ENCODE peak calls at places on chromosome 19, in six cellular contexts. One of them, this sample, is unnamed.

GRCh38 chr19:58569943-58570670 is 3.0 kb downstream of the MZF1 start:
- DNase-seq in GM23338: no peak
- DNase-seq in activated CD8-positive, alpha-beta memory T cell treated with anti-CD3 and anti-CD28 coated beads for 4 hours: no peak
- DNase-seq in NB4: peak; percentile 79
- DNase-seq in activated CD4-positive, alpha-beta T cell treated with anti-CD3 and anti-CD28 coated beads for 36 hours: peak; percentile 4
- DNase-seq in Panc1: no peak
- DNase-seq in this sample: no peak

GRCh38 chr19:17197666-17198065 is 17.5 kb upstream of the USE1 start:
- DNase-seq in GM23338: no peak
- DNase-seq in activated CD8-positive, alpha-beta memory T cell treated with anti-CD3 and anti-CD28 coated beads for 4 hours: no peak
- DNase-seq in NB4: no peak
- DNase-seq in activated CD4-positive, alpha-beta T cell treated with anti-CD3 and anti-CD28 coated beads for 36 hours: no peak
- DNase-seq in Panc1: no peak
- DNase-seq in this sample: no peak

GRCh38 chr19:932647-933552 is 7.1 kb downstream of the ARID3A start:
- DNase-seq in GM23338: peak; percentile 74
- DNase-seq in activated CD8-positive, alpha-beta memory T cell treated with anti-CD3 and anti-CD28 coated beads for 4 hours: no peak
- DNase-seq in NB4: peak; percentile 85
- DNase-seq in activated CD4-positive, alpha-beta T cell treated with anti-CD3 and anti-CD28 coated beads for 36 hours: peak; percentile 52
- DNase-seq in Panc1: no peak
- DNase-seq in this sample: no peak

GRCh38 chr19:6773323-6773931 is 919 bp downstream of the VAV1 start:
- DNase-seq in GM23338: peak; percentile 46
- DNase-seq in activated CD8-positive, alpha-beta memory T cell treated with anti-CD3 and anti-CD28 coated beads for 4 hours: no peak
- DNase-seq in NB4: peak; percentile 79
- DNase-seq in activated CD4-positive, alpha-beta T cell treated with anti-CD3 and anti-CD28 coated beads for 36 hours: peak; percentile 84
- DNase-seq in Panc1: no peak
- DNase-seq in this sample: peak; percentile 11

GRCh38 chr19:34990578-34991192 is 9.4 kb upstream of the GRAMD1A start:
- DNase-seq in GM23338: no peak
- DNase-seq in activated CD8-positive, alpha-beta memory T cell treated with anti-CD3 and anti-CD28 coated beads for 4 hours: no peak
- DNase-seq in NB4: no peak
- DNase-seq in activated CD4-positive, alpha-beta T cell treated with anti-CD3 and anti-CD28 coated beads for 36 hours: peak; percentile 80
- DNase-seq in Panc1: no peak
- DNase-seq in this sample: no peak

GRCh38 chr19:10269333-10270179 is 1.4 kb upstream of the ICAM1 start:
- DNase-seq in GM23338: peak; percentile 89
- DNase-seq in activated CD8-positive, alpha-beta memory T cell treated with anti-CD3 and anti-CD28 coated beads for 4 hours: peak; percentile 79
- DNase-seq in NB4: peak; percentile 99
- DNase-seq in activated CD4-positive, alpha-beta T cell treated with anti-CD3 and anti-CD28 coated beads for 36 hours: peak; percentile 94
- DNase-seq in Panc1: peak; percentile 33
- DNase-seq in this sample: peak; percentile 73

GRCh38 chr19:48963371-48964204 is 1.5 kb upstream of the FTL start:
- DNase-seq in GM23338: peak; percentile 89
- DNase-seq in activated CD8-positive, alpha-beta memory T cell treated with anti-CD3 and anti-CD28 coated beads for 4 hours: no peak
- DNase-seq in NB4: peak; percentile 84
- DNase-seq in activated CD4-positive, alpha-beta T cell treated with anti-CD3 and anti-CD28 coated beads for 36 hours: peak; percentile 87
- DNase-seq in Panc1: no peak
- DNase-seq in this sample: peak; percentile 34

GRCh38 chr19:39148939-39149529 is 23.4 kb downstream of the PAK4 start:
- DNase-seq in GM23338: no peak
- DNase-seq in activated CD8-positive, alpha-beta memory T cell treated with anti-CD3 and anti-CD28 coated beads for 4 hours: no peak
- DNase-seq in NB4: no peak
- DNase-seq in activated CD4-positive, alpha-beta T cell treated with anti-CD3 and anti-CD28 coated beads for 36 hours: no peak
- DNase-seq in Panc1: no peak
- DNase-seq in this sample: no peak

GRCh38 chr19:18434411-18435184 is 3.3 kb downstream of the ISYNA1 start:
- DNase-seq in GM23338: peak; percentile 32
- DNase-seq in activated CD8-positive, alpha-beta memory T cell treated with anti-CD3 and anti-CD28 coated beads for 4 hours: no peak
- DNase-seq in NB4: no peak
- DNase-seq in activated CD4-positive, alpha-beta T cell treated with anti-CD3 and anti-CD28 coated beads for 36 hours: no peak
- DNase-seq in Panc1: no peak
- DNase-seq in this sample: no peak

GRCh38 chr19:58044886-58045285 is 11.1 kb downstream of the ZSCAN1 start:
- DNase-seq in GM23338: no peak
- DNase-seq in activated CD8-positive, alpha-beta memory T cell treated with anti-CD3 and anti-CD28 coated beads for 4 hours: no peak
- DNase-seq in NB4: no peak
- DNase-seq in activated CD4-positive, alpha-beta T cell treated with anti-CD3 and anti-CD28 coated beads for 36 hours: no peak
- DNase-seq in Panc1: no peak
- DNase-seq in this sample: no peak

GRCh38 chr19:5929646-5930045 is 15.6 kb downstream of the CAPS start:
- DNase-seq in GM23338: no peak
- DNase-seq in activated CD8-positive, alpha-beta memory T cell treated with anti-CD3 and anti-CD28 coated beads for 4 hours: no peak
- DNase-seq in NB4: no peak
- DNase-seq in activated CD4-positive, alpha-beta T cell treated with anti-CD3 and anti-CD28 coated beads for 36 hours: no peak
- DNase-seq in Panc1: no peak
- DNase-seq in this sample: no peak

GRCh38 chr19:41543582-41543981 is 32.4 kb upstream of the CEACAM21 start:
- DNase-seq in GM23338: no peak
- DNase-seq in activated CD8-positive, alpha-beta memory T cell treated with anti-CD3 and anti-CD28 coated beads for 4 hours: no peak
- DNase-seq in NB4: no peak
- DNase-seq in activated CD4-positive, alpha-beta T cell treated with anti-CD3 and anti-CD28 coated beads for 36 hours: no peak
- DNase-seq in Panc1: no peak
- DNase-seq in this sample: no peak

GRCh38 chr19:17933414-17934129 is 757 bp downstream of the CCDC124 start:
- DNase-seq in GM23338: peak; percentile 18
- DNase-seq in activated CD8-positive, alpha-beta memory T cell treated with anti-CD3 and anti-CD28 coated beads for 4 hours: no peak
- DNase-seq in NB4: no peak
- DNase-seq in activated CD4-positive, alpha-beta T cell treated with anti-CD3 and anti-CD28 coated beads for 36 hours: no peak
- DNase-seq in Panc1: no peak
- DNase-seq in this sample: no peak

GRCh38 chr19:16773259-16773658 is 53.6 kb downstream of the NWD1 start:
- DNase-seq in GM23338: no peak
- DNase-seq in activated CD8-positive, alpha-beta memory T cell treated with anti-CD3 and anti-CD28 coated beads for 4 hours: no peak
- DNase-seq in NB4: no peak
- DNase-seq in activated CD4-positive, alpha-beta T cell treated with anti-CD3 and anti-CD28 coated beads for 36 hours: no peak
- DNase-seq in Panc1: no peak
- DNase-seq in this sample: no peak

GRCh38 chr19:29841209-29841558 is 29.4 kb downstream of the CCNE1 start:
- DNase-seq in GM23338: no peak
- DNase-seq in activated CD8-positive, alpha-beta memory T cell treated with anti-CD3 and anti-CD28 coated beads for 4 hours: no peak
- DNase-seq in NB4: no peak
- DNase-seq in activated CD4-positive, alpha-beta T cell treated with anti-CD3 and anti-CD28 coated beads for 36 hours: no peak
- DNase-seq in Panc1: no peak
- DNase-seq in this sample: no peak

GRCh38 chr19:40322271-40322610 is 26.0 kb downstream of the C19orf47 start:
- DNase-seq in GM23338: no peak
- DNase-seq in activated CD8-positive, alpha-beta memory T cell treated with anti-CD3 and anti-CD28 coated beads for 4 hours: no peak
- DNase-seq in NB4: no peak
- DNase-seq in activated CD4-positive, alpha-beta T cell treated with anti-CD3 and anti-CD28 coated beads for 36 hours: no peak
- DNase-seq in Panc1: no peak
- DNase-seq in this sample: no peak

GRCh38 chr19:19292607-19293006 is 19.5 kb upstream of the TM6SF2 start:
- DNase-seq in GM23338: no peak
- DNase-seq in activated CD8-positive, alpha-beta memory T cell treated with anti-CD3 and anti-CD28 coated beads for 4 hours: no peak
- DNase-seq in NB4: no peak
- DNase-seq in activated CD4-positive, alpha-beta T cell treated with anti-CD3 and anti-CD28 coated beads for 36 hours: no peak
- DNase-seq in Panc1: no peak
- DNase-seq in this sample: no peak

GRCh38 chr19:9986787-9987281 is 23.5 kb downstream of the COL5A3 start:
- DNase-seq in GM23338: peak; percentile 50
- DNase-seq in activated CD8-positive, alpha-beta memory T cell treated with anti-CD3 and anti-CD28 coated beads for 4 hours: no peak
- DNase-seq in NB4: no peak
- DNase-seq in activated CD4-positive, alpha-beta T cell treated with anti-CD3 and anti-CD28 coated beads for 36 hours: no peak
- DNase-seq in Panc1: no peak
- DNase-seq in this sample: no peak

GRCh38 chr19:6161271-6161850 is 25.9 kb downstream of the ACSBG2 start:
- DNase-seq in GM23338: peak; percentile 86
- DNase-seq in activated CD8-positive, alpha-beta memory T cell treated with anti-CD3 and anti-CD28 coated beads for 4 hours: no peak
- DNase-seq in NB4: peak; percentile 66
- DNase-seq in activated CD4-positive, alpha-beta T cell treated with anti-CD3 and anti-CD28 coated beads for 36 hours: peak; percentile 71
- DNase-seq in Panc1: no peak
- DNase-seq in this sample: peak; percentile 1

GRCh38 chr19:11464333-11465265 is 16.2 kb downstream of the ELAVL3 start:
- DNase-seq in GM23338: no peak
- DNase-seq in activated CD8-positive, alpha-beta memory T cell treated with anti-CD3 and anti-CD28 coated beads for 4 hours: no peak
- DNase-seq in NB4: no peak
- DNase-seq in activated CD4-positive, alpha-beta T cell treated with anti-CD3 and anti-CD28 coated beads for 36 hours: no peak
- DNase-seq in Panc1: no peak
- DNase-seq in this sample: no peak

GRCh38 chr19:15374796-15375440 is 4.7 kb downstream of the AKAP8 start:
- DNase-seq in GM23338: no peak
- DNase-seq in activated CD8-positive, alpha-beta memory T cell treated with anti-CD3 and anti-CD28 coated beads for 4 hours: no peak
- DNase-seq in NB4: no peak
- DNase-seq in activated CD4-positive, alpha-beta T cell treated with anti-CD3 and anti-CD28 coated beads for 36 hours: no peak
- DNase-seq in Panc1: no peak
- DNase-seq in this sample: no peak

GRCh38 chr19:37778613-37779138 is 710 bp downstream of the ZNF573 start:
- DNase-seq in GM23338: peak; percentile 30
- DNase-seq in activated CD8-positive, alpha-beta memory T cell treated with anti-CD3 and anti-CD28 coated beads for 4 hours: no peak
- DNase-seq in NB4: peak; percentile 56
- DNase-seq in activated CD4-positive, alpha-beta T cell treated with anti-CD3 and anti-CD28 coated beads for 36 hours: no peak
- DNase-seq in Panc1: peak; percentile 12
- DNase-seq in this sample: no peak

GRCh38 chr19:30053558-30053957 is 111.5 kb downstream of the URI1 start:
- DNase-seq in GM23338: no peak
- DNase-seq in activated CD8-positive, alpha-beta memory T cell treated with anti-CD3 and anti-CD28 coated beads for 4 hours: no peak
- DNase-seq in NB4: no peak
- DNase-seq in activated CD4-positive, alpha-beta T cell treated with anti-CD3 and anti-CD28 coated beads for 36 hours: no peak
- DNase-seq in Panc1: no peak
- DNase-seq in this sample: no peak

GRCh38 chr19:13984875-13985741 is 21.0 kb downstream of the RFX1 start:
- DNase-seq in GM23338: no peak
- DNase-seq in activated CD8-positive, alpha-beta memory T cell treated with anti-CD3 and anti-CD28 coated beads for 4 hours: no peak
- DNase-seq in NB4: no peak
- DNase-seq in activated CD4-positive, alpha-beta T cell treated with anti-CD3 and anti-CD28 coated beads for 36 hours: peak; percentile 41
- DNase-seq in Panc1: no peak
- DNase-seq in this sample: no peak

GRCh38 chr19:21848706-21849105 is 12.7 kb upstream of the ZNF43 start:
- DNase-seq in GM23338: no peak
- DNase-seq in activated CD8-positive, alpha-beta memory T cell treated with anti-CD3 and anti-CD28 coated beads for 4 hours: no peak
- DNase-seq in NB4: no peak
- DNase-seq in activated CD4-positive, alpha-beta T cell treated with anti-CD3 and anti-CD28 coated beads for 36 hours: peak; percentile 32
- DNase-seq in Panc1: peak; percentile 64
- DNase-seq in this sample: no peak

GRCh38 chr19:30376826-30377425 is 4.7 kb downstream of the ZNF536 start:
- DNase-seq in GM23338: no peak
- DNase-seq in activated CD8-positive, alpha-beta memory T cell treated with anti-CD3 and anti-CD28 coated beads for 4 hours: no peak
- DNase-seq in NB4: no peak
- DNase-seq in activated CD4-positive, alpha-beta T cell treated with anti-CD3 and anti-CD28 coated beads for 36 hours: no peak
- DNase-seq in Panc1: no peak
- DNase-seq in this sample: no peak

GRCh38 chr19:7196721-7197168 is 97.5 kb downstream of the INSR start:
- DNase-seq in GM23338: no peak
- DNase-seq in activated CD8-positive, alpha-beta memory T cell treated with anti-CD3 and anti-CD28 coated beads for 4 hours: no peak
- DNase-seq in NB4: no peak
- DNase-seq in activated CD4-positive, alpha-beta T cell treated with anti-CD3 and anti-CD28 coated beads for 36 hours: no peak
- DNase-seq in Panc1: no peak
- DNase-seq in this sample: no peak

GRCh38 chr19:3670796-3671679 is 29.2 kb downstream of the PIP5K1C start:
- DNase-seq in GM23338: no peak
- DNase-seq in activated CD8-positive, alpha-beta memory T cell treated with anti-CD3 and anti-CD28 coated beads for 4 hours: peak; percentile 28
- DNase-seq in NB4: no peak
- DNase-seq in activated CD4-positive, alpha-beta T cell treated with anti-CD3 and anti-CD28 coated beads for 36 hours: peak; percentile 71
- DNase-seq in Panc1: no peak
- DNase-seq in this sample: no peak

GRCh38 chr19:15595069-15595468 is 19.9 kb upstream of the CYP4F8 start:
- DNase-seq in GM23338: no peak
- DNase-seq in activated CD8-positive, alpha-beta memory T cell treated with anti-CD3 and anti-CD28 coated beads for 4 hours: no peak
- DNase-seq in NB4: peak; percentile 60
- DNase-seq in activated CD4-positive, alpha-beta T cell treated with anti-CD3 and anti-CD28 coated beads for 36 hours: no peak
- DNase-seq in Panc1: no peak
- DNase-seq in this sample: no peak

GRCh38 chr19:16326401-16327130 is 1.9 kb downstream of the KLF2 start:
- DNase-seq in GM23338: peak; percentile 69
- DNase-seq in activated CD8-positive, alpha-beta memory T cell treated with anti-CD3 and anti-CD28 coated beads for 4 hours: no peak
- DNase-seq in NB4: no peak
- DNase-seq in activated CD4-positive, alpha-beta T cell treated with anti-CD3 and anti-CD28 coated beads for 36 hours: peak; percentile 41
- DNase-seq in Panc1: no peak
- DNase-seq in this sample: no peak

GRCh38 chr19:41225238-41226052 is 6.4 kb downstream of the AXL start:
- DNase-seq in GM23338: peak; percentile 80
- DNase-seq in activated CD8-positive, alpha-beta memory T cell treated with anti-CD3 and anti-CD28 coated beads for 4 hours: peak; percentile 12
- DNase-seq in NB4: peak; percentile 85
- DNase-seq in activated CD4-positive, alpha-beta T cell treated with anti-CD3 and anti-CD28 coated beads for 36 hours: peak; percentile 79
- DNase-seq in Panc1: peak; percentile 95
- DNase-seq in this sample: peak; percentile 10

GRCh38 chr19:17089238-17089637 is 13.7 kb downstream of the MYO9B start:
- DNase-seq in GM23338: no peak
- DNase-seq in activated CD8-positive, alpha-beta memory T cell treated with anti-CD3 and anti-CD28 coated beads for 4 hours: no peak
- DNase-seq in NB4: no peak
- DNase-seq in activated CD4-positive, alpha-beta T cell treated with anti-CD3 and anti-CD28 coated beads for 36 hours: no peak
- DNase-seq in Panc1: no peak
- DNase-seq in this sample: no peak

GRCh38 chr19:10682397-10683063 is 18.7 kb upstream of the QTRT1 start:
- DNase-seq in GM23338: no peak
- DNase-seq in activated CD8-positive, alpha-beta memory T cell treated with anti-CD3 and anti-CD28 coated beads for 4 hours: no peak
- DNase-seq in NB4: no peak
- DNase-seq in activated CD4-positive, alpha-beta T cell treated with anti-CD3 and anti-CD28 coated beads for 36 hours: no peak
- DNase-seq in Panc1: no peak
- DNase-seq in this sample: no peak

GRCh38 chr19:29287061-29287460 is 74.1 kb upstream of the UQCRFS1 start:
- DNase-seq in GM23338: no peak
- DNase-seq in activated CD8-positive, alpha-beta memory T cell treated with anti-CD3 and anti-CD28 coated beads for 4 hours: no peak
- DNase-seq in NB4: no peak
- DNase-seq in activated CD4-positive, alpha-beta T cell treated with anti-CD3 and anti-CD28 coated beads for 36 hours: no peak
- DNase-seq in Panc1: no peak
- DNase-seq in this sample: no peak

GRCh38 chr19:36891768-36892357 is 24.2 kb downstream of the ZNF829 start:
- DNase-seq in GM23338: peak; percentile 3
- DNase-seq in activated CD8-positive, alpha-beta memory T cell treated with anti-CD3 and anti-CD28 coated beads for 4 hours: no peak
- DNase-seq in NB4: no peak
- DNase-seq in activated CD4-positive, alpha-beta T cell treated with anti-CD3 and anti-CD28 coated beads for 36 hours: no peak
- DNase-seq in Panc1: no peak
- DNase-seq in this sample: no peak